ENCODE peak calls at places on chromosomes 2 and 18, in five cellular contexts. S is GM13976, C is T follicular helper cell, B is NAMALWA, K is right cardiac atrium. Q is an unnamed sample.

GRCh38 chr2:39860538-39860937 is 81.5 kb upstream of the THUMPD2 start:
- DNase-seq in S (no peak), C (no peak), B (no peak), K (no peak), Q (no peak)

GRCh38 chr18:39485696-39486095 is 1920.1 kb upstream of the CELF4 start:
- DNase-seq in S (no peak), C (no peak), B (no peak), K (no peak), Q (no peak)

GRCh38 chr2:85133751-85134254 is 611 bp downstream of the TCF7L1 start:
- DNase-seq in S (peak), C (no peak), B (no peak), K (peak), Q (peak)

GRCh38 chr2:129857200-129857599 is 122.3 kb upstream of the RAB6C start:
- DNase-seq in S (no peak), C (no peak), B (no peak), K (no peak), Q (no peak)

GRCh38 chr2:52611757-52612156 is 1155.8 kb upstream of the CHAC2 start:
- DNase-seq in S (no peak), C (no peak), B (no peak), K (no peak), Q (no peak)

GRCh38 chr2:204293884-204294535 is 251.3 kb upstream of the PARD3B start:
- DNase-seq in S (no peak), C (no peak), B (no peak), K (no peak), Q (no peak)

GRCh38 chr2:64273524-64274398 is 129.5 kb upstream of the PELI1 start:
- DNase-seq in S (no peak), C (no peak), B (no peak), K (peak), Q (no peak)

GRCh38 chr18:3875376-3875775 is 425.4 kb downstream of the TGIF1 start:
- DNase-seq in S (no peak), C (no peak), B (no peak), K (no peak), Q (no peak)

GRCh38 chr18:24187689-24188088 is 48.8 kb downstream of the CABYR start:
- DNase-seq in S (no peak), C (no peak), B (no peak), K (no peak), Q (no peak)

Q was measured in germinal center.